ENCODE peak calls at places on chromosome 1, in nine cellular contexts. One of them, this sample, is unnamed. For H3K36me3 and H3K4me1, the result is how much of the 10 kb centered on the place peaks cover.

GRCh38 chr1:112267929-112268328 is 128.1 kb upstream of the CTTNBP2NL start:
- DNase-seq in effector memory CD4-positive, alpha-beta T cell: no peak
- DNase-seq in IMR-90: no peak
- DNase-seq in HCT116: no peak
- DNase-seq in upper lobe of right lung: peak
- DNase-seq in transverse colon: peak
- DNase-seq in cardiac muscle cell: no peak
- DNase-seq in heart left ventricle: peak
- DNase-seq in lower lobe of right lung: no peak
- DNase-seq in this sample: no peak

GRCh38 chr1:184813528-184814089 is 59.0 kb upstream of the EDEM3 start:
- DNase-seq in transverse colon: no peak
- DNase-seq in heart left ventricle: no peak
- DNase-seq in cardiac muscle cell: no peak
- DNase-seq in effector memory CD4-positive, alpha-beta T cell: no peak
- DNase-seq in IMR-90: no peak
- DNase-seq in upper lobe of right lung: no peak
- DNase-seq in lower lobe of right lung: no peak
- DNase-seq in HCT116: no peak
- DNase-seq in this sample: no peak

GRCh38 chr1:88998716-88999115 is 6.3 kb upstream of the KYAT3 start:
- DNase-seq in HCT116: peak
- DNase-seq in upper lobe of right lung: no peak
- DNase-seq in transverse colon: no peak
- DNase-seq in heart left ventricle: no peak
- DNase-seq in cardiac muscle cell: peak
- DNase-seq in effector memory CD4-positive, alpha-beta T cell: no peak
- DNase-seq in IMR-90: peak
- DNase-seq in lower lobe of right lung: no peak
- DNase-seq in this sample: peak

GRCh38 chr1:64986903-64987871 is 20.8 kb upstream of the JAK1 start:
- DNase-seq in lower lobe of right lung: no peak
- DNase-seq in effector memory CD4-positive, alpha-beta T cell: no peak
- DNase-seq in heart left ventricle: no peak
- DNase-seq in HCT116: no peak
- DNase-seq in cardiac muscle cell: no peak
- DNase-seq in transverse colon: no peak
- DNase-seq in upper lobe of right lung: no peak
- DNase-seq in IMR-90: peak
- DNase-seq in this sample: no peak

GRCh38 chr1:160244209-160244608 is 18.1 kb downstream of the DCAF8 start:
- DNase-seq in effector memory CD4-positive, alpha-beta T cell: no peak
- DNase-seq in HCT116: no peak
- DNase-seq in IMR-90: no peak
- DNase-seq in heart left ventricle: no peak
- DNase-seq in lower lobe of right lung: no peak
- DNase-seq in cardiac muscle cell: no peak
- DNase-seq in upper lobe of right lung: no peak
- DNase-seq in transverse colon: no peak
- DNase-seq in this sample: no peak

GRCh38 chr1:153343811-153344717 is 4.6 kb downstream of the PGLYRP4 start:
- DNase-seq in HCT116: no peak
- DNase-seq in lower lobe of right lung: no peak
- DNase-seq in upper lobe of right lung: no peak
- DNase-seq in heart left ventricle: no peak
- DNase-seq in transverse colon: no peak
- DNase-seq in effector memory CD4-positive, alpha-beta T cell: no peak
- DNase-seq in cardiac muscle cell: no peak
- DNase-seq in IMR-90: no peak
- DNase-seq in this sample: no peak

GRCh38 chr1:222000131-222000530 is 258.2 kb upstream of the DUSP10 start:
- DNase-seq in transverse colon: no peak
- DNase-seq in IMR-90: no peak
- DNase-seq in upper lobe of right lung: no peak
- DNase-seq in lower lobe of right lung: no peak
- DNase-seq in effector memory CD4-positive, alpha-beta T cell: no peak
- DNase-seq in cardiac muscle cell: no peak
- DNase-seq in heart left ventricle: no peak
- DNase-seq in HCT116: no peak
- DNase-seq in this sample: no peak

GRCh38 chr1:1132042-1132927 is 16.4 kb upstream of the C1orf159 start:
- DNase-seq in cardiac muscle cell: no peak
- DNase-seq in upper lobe of right lung: peak
- DNase-seq in heart left ventricle: peak
- DNase-seq in lower lobe of right lung: peak
- DNase-seq in HCT116: no peak
- DNase-seq in IMR-90: no peak
- DNase-seq in transverse colon: peak
- DNase-seq in effector memory CD4-positive, alpha-beta T cell: no peak
- DNase-seq in this sample: no peak

GRCh38 chr1:226892534-226892895 is 22.1 kb downstream of the PSEN2 start:
- DNase-seq in lower lobe of right lung: no peak
- DNase-seq in heart left ventricle: no peak
- DNase-seq in effector memory CD4-positive, alpha-beta T cell: no peak
- DNase-seq in transverse colon: no peak
- DNase-seq in upper lobe of right lung: no peak
- DNase-seq in cardiac muscle cell: no peak
- DNase-seq in IMR-90: no peak
- DNase-seq in HCT116: no peak
- DNase-seq in this sample: no peak

GRCh38 chr1:6223617-6224016 is 12.1 kb downstream of the ICMT start:
- DNase-seq in effector memory CD4-positive, alpha-beta T cell: no peak
- DNase-seq in cardiac muscle cell: no peak
- DNase-seq in lower lobe of right lung: no peak
- DNase-seq in heart left ventricle: no peak
- DNase-seq in HCT116: no peak
- DNase-seq in upper lobe of right lung: no peak
- DNase-seq in IMR-90: no peak
- DNase-seq in transverse colon: no peak
- DNase-seq in this sample: no peak

GRCh38 chr1:6222644-6223043 is 13.1 kb downstream of the ICMT start:
- DNase-seq in effector memory CD4-positive, alpha-beta T cell: no peak
- DNase-seq in heart left ventricle: peak
- DNase-seq in lower lobe of right lung: no peak
- DNase-seq in IMR-90: peak
- DNase-seq in transverse colon: peak
- DNase-seq in upper lobe of right lung: no peak
- DNase-seq in cardiac muscle cell: no peak
- DNase-seq in HCT116: no peak
- DNase-seq in this sample: no peak

GRCh38 chr1:6224733-6225132 is 11.0 kb downstream of the ICMT start:
- DNase-seq in lower lobe of right lung: no peak
- DNase-seq in cardiac muscle cell: no peak
- DNase-seq in HCT116: no peak
- DNase-seq in effector memory CD4-positive, alpha-beta T cell: no peak
- DNase-seq in upper lobe of right lung: no peak
- DNase-seq in transverse colon: no peak
- DNase-seq in IMR-90: no peak
- DNase-seq in heart left ventricle: no peak
- DNase-seq in this sample: no peak

GRCh38 chr1:6221210-6221784 is 14.5 kb downstream of the ICMT start:
- DNase-seq in transverse colon: no peak
- DNase-seq in effector memory CD4-positive, alpha-beta T cell: no peak
- DNase-seq in heart left ventricle: no peak
- DNase-seq in upper lobe of right lung: no peak
- DNase-seq in cardiac muscle cell: no peak
- DNase-seq in IMR-90: no peak
- DNase-seq in HCT116: no peak
- DNase-seq in lower lobe of right lung: no peak
- DNase-seq in this sample: no peak

GRCh38 chr1:6225651-6226050 is 10.1 kb downstream of the ICMT start:
- DNase-seq in cardiac muscle cell: no peak
- DNase-seq in IMR-90: no peak
- DNase-seq in effector memory CD4-positive, alpha-beta T cell: no peak
- DNase-seq in transverse colon: no peak
- DNase-seq in heart left ventricle: no peak
- DNase-seq in upper lobe of right lung: no peak
- DNase-seq in HCT116: no peak
- DNase-seq in lower lobe of right lung: no peak
- DNase-seq in this sample: no peak
- H3K36me3 ChIP-seq in cardiac muscle cell: under half
- H3K36me3 ChIP-seq in IMR-90: under half
- H3K36me3 ChIP-seq in effector memory CD4-positive, alpha-beta T cell: half or more
- H3K36me3 ChIP-seq in transverse colon: under half
- H3K36me3 ChIP-seq in heart left ventricle: under half
- H3K36me3 ChIP-seq in upper lobe of right lung: half or more
- H3K36me3 ChIP-seq in HCT116: under half
- H3K36me3 ChIP-seq in lower lobe of right lung: half or more
- H3K36me3 ChIP-seq in this sample: half or more

DNA sequence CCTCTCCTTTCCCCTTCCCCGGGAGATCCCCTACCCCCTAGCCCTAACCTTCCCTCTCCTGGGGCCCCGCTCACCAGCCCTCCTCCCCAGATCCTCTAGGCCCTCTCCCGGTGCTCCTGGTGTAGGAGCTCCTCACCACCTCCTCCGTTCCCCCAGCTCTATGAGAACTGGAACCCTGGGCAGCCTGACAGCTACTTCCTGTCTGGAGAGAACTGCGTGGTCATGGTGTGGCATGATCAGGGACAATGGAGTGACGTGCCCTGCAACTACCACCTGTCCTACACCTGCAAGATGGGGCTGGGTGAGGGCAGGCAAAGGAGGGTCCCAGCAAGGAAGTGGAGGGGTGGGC is 16.0 kb downstream of the BCAN start:
- DNase-seq in cardiac muscle cell: no peak
- DNase-seq in upper lobe of right lung: no peak
- DNase-seq in transverse colon: no peak
- DNase-seq in effector memory CD4-positive, alpha-beta T cell: no peak
- DNase-seq in IMR-90: no peak
- DNase-seq in lower lobe of right lung: no peak
- DNase-seq in HCT116: no peak
- DNase-seq in heart left ventricle: no peak
- DNase-seq in this sample: no peak
- H3K4me1 ChIP-seq in cardiac muscle cell: under half
- H3K4me1 ChIP-seq in upper lobe of right lung: under half
- H3K4me1 ChIP-seq in transverse colon: under half
- H3K4me1 ChIP-seq in effector memory CD4-positive, alpha-beta T cell: under half
- H3K4me1 ChIP-seq in IMR-90: under half
- H3K4me1 ChIP-seq in lower lobe of right lung: half or more
- H3K4me1 ChIP-seq in HCT116: under half
- H3K4me1 ChIP-seq in heart left ventricle: half or more
- H3K4me1 ChIP-seq in this sample: under half

DNA sequence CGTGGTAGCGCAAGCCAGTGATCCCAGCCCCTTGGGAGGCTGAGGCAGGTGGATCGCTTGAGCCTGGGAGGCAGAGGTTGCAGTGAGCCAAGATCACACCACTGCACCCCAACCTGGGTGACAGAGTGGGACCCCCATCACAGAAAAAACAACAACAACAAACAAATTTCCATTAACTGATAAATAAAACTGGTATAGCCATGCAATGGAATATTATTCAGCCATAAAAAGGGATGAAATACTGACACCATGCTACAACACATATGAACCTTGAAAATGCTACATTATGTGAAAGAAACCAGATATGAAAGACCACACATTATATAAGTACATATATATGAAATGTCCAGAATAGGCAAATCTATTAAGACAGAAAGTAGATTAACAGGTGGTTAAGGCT is 12.0 kb downstream of the CLCC1 start:
- DNase-seq in effector memory CD4-positive, alpha-beta T cell: no peak
- DNase-seq in cardiac muscle cell: no peak
- DNase-seq in heart left ventricle: no peak
- DNase-seq in transverse colon: no peak
- DNase-seq in upper lobe of right lung: no peak
- DNase-seq in HCT116: no peak
- DNase-seq in IMR-90: no peak
- DNase-seq in lower lobe of right lung: no peak
- DNase-seq in this sample: no peak
- H3K4me3 ChIP-seq in effector memory CD4-positive, alpha-beta T cell: no peak
- H3K4me3 ChIP-seq in cardiac muscle cell: no peak
- H3K4me3 ChIP-seq in heart left ventricle: no peak
- H3K4me3 ChIP-seq in transverse colon: no peak
- H3K4me3 ChIP-seq in upper lobe of right lung: no peak
- H3K4me3 ChIP-seq in HCT116: no peak
- H3K4me3 ChIP-seq in IMR-90: no peak
- H3K4me3 ChIP-seq in lower lobe of right lung: no peak
- H3K4me3 ChIP-seq in this sample: no peak

GRCh38 chr1:33576821-33577599 is 104.6 kb downstream of the ZSCAN20 start:
- DNase-seq in transverse colon: no peak
- DNase-seq in upper lobe of right lung: no peak
- DNase-seq in IMR-90: no peak
- DNase-seq in effector memory CD4-positive, alpha-beta T cell: no peak
- DNase-seq in cardiac muscle cell: no peak
- DNase-seq in HCT116: no peak
- DNase-seq in heart left ventricle: no peak
- DNase-seq in lower lobe of right lung: no peak
- DNase-seq in this sample: no peak
- H3K36me3 ChIP-seq in transverse colon: under half
- H3K36me3 ChIP-seq in upper lobe of right lung: under half
- H3K36me3 ChIP-seq in IMR-90: under half
- H3K36me3 ChIP-seq in effector memory CD4-positive, alpha-beta T cell: under half
- H3K36me3 ChIP-seq in cardiac muscle cell: under half
- H3K36me3 ChIP-seq in HCT116: under half
- H3K36me3 ChIP-seq in heart left ventricle: under half
- H3K36me3 ChIP-seq in lower lobe of right lung: under half
- H3K36me3 ChIP-seq in this sample: under half

GRCh38 chr1:51867479-51868232 is 10.9 kb downstream of the NRDC start:
- DNase-seq in effector memory CD4-positive, alpha-beta T cell: no peak
- DNase-seq in heart left ventricle: no peak
- DNase-seq in transverse colon: no peak
- DNase-seq in upper lobe of right lung: no peak
- DNase-seq in IMR-90: no peak
- DNase-seq in lower lobe of right lung: no peak
- DNase-seq in HCT116: no peak
- DNase-seq in cardiac muscle cell: no peak
- DNase-seq in this sample: no peak

GRCh38 chr1:51875291-51875772 is 3.2 kb downstream of the NRDC start:
- DNase-seq in cardiac muscle cell: no peak
- DNase-seq in HCT116: no peak
- DNase-seq in effector memory CD4-positive, alpha-beta T cell: no peak
- DNase-seq in IMR-90: no peak
- DNase-seq in transverse colon: no peak
- DNase-seq in upper lobe of right lung: no peak
- DNase-seq in heart left ventricle: no peak
- DNase-seq in lower lobe of right lung: no peak
- DNase-seq in this sample: no peak

GRCh38 chr1:51871351-51871975 is 7.1 kb downstream of the NRDC start:
- DNase-seq in effector memory CD4-positive, alpha-beta T cell: no peak
- DNase-seq in IMR-90: no peak
- DNase-seq in lower lobe of right lung: no peak
- DNase-seq in heart left ventricle: no peak
- DNase-seq in transverse colon: no peak
- DNase-seq in upper lobe of right lung: no peak
- DNase-seq in HCT116: no peak
- DNase-seq in cardiac muscle cell: no peak
- DNase-seq in this sample: no peak

GRCh38 chr1:51875836-51876235 is 2.7 kb downstream of the NRDC start:
- DNase-seq in upper lobe of right lung: no peak
- DNase-seq in transverse colon: no peak
- DNase-seq in HCT116: no peak
- DNase-seq in effector memory CD4-positive, alpha-beta T cell: no peak
- DNase-seq in heart left ventricle: no peak
- DNase-seq in cardiac muscle cell: no peak
- DNase-seq in IMR-90: no peak
- DNase-seq in lower lobe of right lung: no peak
- DNase-seq in this sample: no peak

GRCh38 chr1:51870603-51871350 is 7.8 kb downstream of the NRDC start:
- DNase-seq in lower lobe of right lung: no peak
- DNase-seq in IMR-90: no peak
- DNase-seq in upper lobe of right lung: no peak
- DNase-seq in transverse colon: no peak
- DNase-seq in HCT116: no peak
- DNase-seq in heart left ventricle: no peak
- DNase-seq in effector memory CD4-positive, alpha-beta T cell: no peak
- DNase-seq in cardiac muscle cell: no peak
- DNase-seq in this sample: no peak
- H3K4me1 ChIP-seq in lower lobe of right lung: under half
- H3K4me1 ChIP-seq in IMR-90: under half
- H3K4me1 ChIP-seq in upper lobe of right lung: under half
- H3K4me1 ChIP-seq in transverse colon: under half
- H3K4me1 ChIP-seq in HCT116: under half
- H3K4me1 ChIP-seq in heart left ventricle: under half
- H3K4me1 ChIP-seq in effector memory CD4-positive, alpha-beta T cell: under half
- H3K4me1 ChIP-seq in cardiac muscle cell: under half
- H3K4me1 ChIP-seq in this sample: under half

GRCh38 chr1:26162220-26162703 is 3.4 kb downstream of the FAM110D start:
- DNase-seq in transverse colon: no peak
- DNase-seq in lower lobe of right lung: no peak
- DNase-seq in cardiac muscle cell: no peak
- DNase-seq in HCT116: no peak
- DNase-seq in effector memory CD4-positive, alpha-beta T cell: no peak
- DNase-seq in heart left ventricle: no peak
- DNase-seq in upper lobe of right lung: no peak
- DNase-seq in IMR-90: no peak
- DNase-seq in this sample: no peak
- H3K4me3 ChIP-seq in transverse colon: peak
- H3K4me3 ChIP-seq in lower lobe of right lung: peak
- H3K4me3 ChIP-seq in cardiac muscle cell: peak
- H3K4me3 ChIP-seq in HCT116: peak
- H3K4me3 ChIP-seq in effector memory CD4-positive, alpha-beta T cell: peak
- H3K4me3 ChIP-seq in heart left ventricle: peak
- H3K4me3 ChIP-seq in upper lobe of right lung: peak
- H3K4me3 ChIP-seq in IMR-90: peak
- H3K4me3 ChIP-seq in this sample: peak

This sample was measured in HAP-1.